ENCODE peak calls at places on chromosomes 12 and 14, in nine cellular contexts. One of them, this sample, is unnamed.

GRCh38 chr14:105605501-105606304 is 79.3 kb downstream of the TMEM121 start:
- DNase-seq in IMR-90: no peak
- DNase-seq in WERI-Rb-1: no peak
- DNase-seq in fibroblast of pulmonary artery: no peak
- DNase-seq in OCI-LY7: no peak
- DNase-seq in AG09309: no peak
- DNase-seq in retinal pigment epithelial cell: no peak
- DNase-seq in HFFc6: no peak
- DNase-seq in H9: no peak
- DNase-seq in this sample: peak

GRCh38 chr12:48938805-48939204 is 13.5 kb upstream of the FKBP11 start:
- DNase-seq in H9: no peak
- DNase-seq in OCI-LY7: peak
- DNase-seq in HFFc6: no peak
- DNase-seq in AG09309: no peak
- DNase-seq in fibroblast of pulmonary artery: no peak
- DNase-seq in IMR-90: no peak
- DNase-seq in WERI-Rb-1: no peak
- DNase-seq in retinal pigment epithelial cell: no peak
- DNase-seq in this sample: no peak

GRCh38 chr12:53064613-53065415 is 14.4 kb downstream of the SPRYD3 start:
- DNase-seq in H9: no peak
- DNase-seq in AG09309: no peak
- DNase-seq in fibroblast of pulmonary artery: no peak
- DNase-seq in HFFc6: no peak
- DNase-seq in WERI-Rb-1: no peak
- DNase-seq in OCI-LY7: no peak
- DNase-seq in retinal pigment epithelial cell: no peak
- DNase-seq in IMR-90: no peak
- DNase-seq in this sample: no peak

GRCh38 chr14:61048640-61049039 is 67.6 kb downstream of the SLC38A6 start:
- DNase-seq in H9: no peak
- DNase-seq in fibroblast of pulmonary artery: no peak
- DNase-seq in OCI-LY7: no peak
- DNase-seq in WERI-Rb-1: no peak
- DNase-seq in retinal pigment epithelial cell: no peak
- DNase-seq in IMR-90: no peak
- DNase-seq in HFFc6: no peak
- DNase-seq in AG09309: peak
- DNase-seq in this sample: no peak

GRCh38 chr12:88951860-88952483 is 371.7 kb upstream of the KITLG start:
- DNase-seq in HFFc6: no peak
- DNase-seq in AG09309: no peak
- DNase-seq in WERI-Rb-1: no peak
- DNase-seq in OCI-LY7: no peak
- DNase-seq in IMR-90: no peak
- DNase-seq in fibroblast of pulmonary artery: no peak
- DNase-seq in H9: peak
- DNase-seq in retinal pigment epithelial cell: no peak
- DNase-seq in this sample: no peak

GRCh38 chr14:106185837-106186233 is 659.5 kb downstream of the TMEM121 start:
- DNase-seq in WERI-Rb-1: peak
- DNase-seq in H9: no peak
- DNase-seq in HFFc6: no peak
- DNase-seq in IMR-90: no peak
- DNase-seq in OCI-LY7: peak
- DNase-seq in retinal pigment epithelial cell: no peak
- DNase-seq in fibroblast of pulmonary artery: no peak
- DNase-seq in AG09309: no peak
- DNase-seq in this sample: peak

GRCh38 chr14:102437997-102438922 is 71.3 kb downstream of the ANKRD9 start:
- DNase-seq in AG09309: peak
- DNase-seq in WERI-Rb-1: peak
- DNase-seq in retinal pigment epithelial cell: peak
- DNase-seq in fibroblast of pulmonary artery: peak
- DNase-seq in OCI-LY7: peak
- DNase-seq in IMR-90: peak
- DNase-seq in HFFc6: peak
- DNase-seq in H9: peak
- DNase-seq in this sample: peak

GRCh38 chr12:55850893-55851292 is 8.2 kb upstream of the MMP19 start:
- DNase-seq in fibroblast of pulmonary artery: peak
- DNase-seq in H9: no peak
- DNase-seq in retinal pigment epithelial cell: no peak
- DNase-seq in HFFc6: no peak
- DNase-seq in WERI-Rb-1: no peak
- DNase-seq in IMR-90: peak
- DNase-seq in OCI-LY7: no peak
- DNase-seq in AG09309: no peak
- DNase-seq in this sample: no peak

GRCh38 chr12:124496584-124496983 is 70.8 kb downstream of the NCOR2 start:
- DNase-seq in IMR-90: peak
- DNase-seq in H9: no peak
- DNase-seq in fibroblast of pulmonary artery: no peak
- DNase-seq in WERI-Rb-1: peak
- DNase-seq in retinal pigment epithelial cell: no peak
- DNase-seq in OCI-LY7: peak
- DNase-seq in AG09309: no peak
- DNase-seq in HFFc6: peak
- DNase-seq in this sample: no peak

GRCh38 chr14:24058260-24058950 is 6.6 kb downstream of the CARMIL3 start:
- DNase-seq in retinal pigment epithelial cell: no peak
- DNase-seq in H9: no peak
- DNase-seq in OCI-LY7: peak
- DNase-seq in WERI-Rb-1: peak
- DNase-seq in AG09309: peak
- DNase-seq in HFFc6: peak
- DNase-seq in fibroblast of pulmonary artery: peak
- DNase-seq in IMR-90: peak
- DNase-seq in this sample: peak

GRCh38 chr12:82209533-82209932 is 148.7 kb downstream of the CCDC59 start:
- DNase-seq in HFFc6: no peak
- DNase-seq in WERI-Rb-1: no peak
- DNase-seq in fibroblast of pulmonary artery: no peak
- DNase-seq in OCI-LY7: no peak
- DNase-seq in IMR-90: no peak
- DNase-seq in retinal pigment epithelial cell: no peak
- DNase-seq in H9: no peak
- DNase-seq in AG09309: no peak
- DNase-seq in this sample: no peak

GRCh38 chr12:122517877-122518276 is 8.9 kb downstream of the RSRC2 start:
- DNase-seq in WERI-Rb-1: no peak
- DNase-seq in IMR-90: peak
- DNase-seq in retinal pigment epithelial cell: peak
- DNase-seq in fibroblast of pulmonary artery: peak
- DNase-seq in AG09309: peak
- DNase-seq in OCI-LY7: no peak
- DNase-seq in H9: no peak
- DNase-seq in HFFc6: peak
- DNase-seq in this sample: no peak

GRCh38 chr14:75849496-75849895 is 132.3 kb downstream of the TGFB3 start:
- DNase-seq in OCI-LY7: no peak
- DNase-seq in WERI-Rb-1: no peak
- DNase-seq in AG09309: no peak
- DNase-seq in H9: no peak
- DNase-seq in fibroblast of pulmonary artery: no peak
- DNase-seq in HFFc6: no peak
- DNase-seq in retinal pigment epithelial cell: no peak
- DNase-seq in IMR-90: no peak
- DNase-seq in this sample: no peak

GRCh38 chr14:70018713-70019201 is 139.5 kb downstream of the SMOC1 start:
- DNase-seq in retinal pigment epithelial cell: no peak
- DNase-seq in AG09309: no peak
- DNase-seq in fibroblast of pulmonary artery: peak
- DNase-seq in H9: no peak
- DNase-seq in OCI-LY7: no peak
- DNase-seq in IMR-90: peak
- DNase-seq in HFFc6: no peak
- DNase-seq in WERI-Rb-1: no peak
- DNase-seq in this sample: no peak

GRCh38 chr12:89468648-89469326 is 55.8 kb downstream of the GALNT4 start:
- DNase-seq in HFFc6: no peak
- DNase-seq in H9: no peak
- DNase-seq in OCI-LY7: peak
- DNase-seq in fibroblast of pulmonary artery: no peak
- DNase-seq in AG09309: no peak
- DNase-seq in retinal pigment epithelial cell: no peak
- DNase-seq in WERI-Rb-1: no peak
- DNase-seq in IMR-90: no peak
- DNase-seq in this sample: no peak

GRCh38 chr12:46224401-46224800 is 44.4 kb downstream of the SLC38A1 start:
- DNase-seq in OCI-LY7: no peak
- DNase-seq in AG09309: peak
- DNase-seq in HFFc6: no peak
- DNase-seq in IMR-90: peak
- DNase-seq in retinal pigment epithelial cell: no peak
- DNase-seq in WERI-Rb-1: no peak
- DNase-seq in H9: no peak
- DNase-seq in fibroblast of pulmonary artery: peak
- DNase-seq in this sample: no peak

GRCh38 chr12:98373019-98373554 is 142.3 kb upstream of the TMPO start:
- DNase-seq in IMR-90: peak
- DNase-seq in HFFc6: peak
- DNase-seq in fibroblast of pulmonary artery: peak
- DNase-seq in AG09309: peak
- DNase-seq in OCI-LY7: peak
- DNase-seq in retinal pigment epithelial cell: no peak
- DNase-seq in WERI-Rb-1: no peak
- DNase-seq in H9: no peak
- DNase-seq in this sample: peak
- TF ChIP-seq CTCF in IMR-90: peak
- TF ChIP-seq CTCF in HFFc6: peak
- TF ChIP-seq CTCF in fibroblast of pulmonary artery: peak
- TF ChIP-seq CTCF in AG09309: peak
- TF ChIP-seq CTCF in OCI-LY7: peak
- TF ChIP-seq CTCF in retinal pigment epithelial cell: peak
- TF ChIP-seq CTCF in WERI-Rb-1: peak
- TF ChIP-seq CTCF in H9: peak
- TF ChIP-seq CTCF in this sample: peak

DNA sequence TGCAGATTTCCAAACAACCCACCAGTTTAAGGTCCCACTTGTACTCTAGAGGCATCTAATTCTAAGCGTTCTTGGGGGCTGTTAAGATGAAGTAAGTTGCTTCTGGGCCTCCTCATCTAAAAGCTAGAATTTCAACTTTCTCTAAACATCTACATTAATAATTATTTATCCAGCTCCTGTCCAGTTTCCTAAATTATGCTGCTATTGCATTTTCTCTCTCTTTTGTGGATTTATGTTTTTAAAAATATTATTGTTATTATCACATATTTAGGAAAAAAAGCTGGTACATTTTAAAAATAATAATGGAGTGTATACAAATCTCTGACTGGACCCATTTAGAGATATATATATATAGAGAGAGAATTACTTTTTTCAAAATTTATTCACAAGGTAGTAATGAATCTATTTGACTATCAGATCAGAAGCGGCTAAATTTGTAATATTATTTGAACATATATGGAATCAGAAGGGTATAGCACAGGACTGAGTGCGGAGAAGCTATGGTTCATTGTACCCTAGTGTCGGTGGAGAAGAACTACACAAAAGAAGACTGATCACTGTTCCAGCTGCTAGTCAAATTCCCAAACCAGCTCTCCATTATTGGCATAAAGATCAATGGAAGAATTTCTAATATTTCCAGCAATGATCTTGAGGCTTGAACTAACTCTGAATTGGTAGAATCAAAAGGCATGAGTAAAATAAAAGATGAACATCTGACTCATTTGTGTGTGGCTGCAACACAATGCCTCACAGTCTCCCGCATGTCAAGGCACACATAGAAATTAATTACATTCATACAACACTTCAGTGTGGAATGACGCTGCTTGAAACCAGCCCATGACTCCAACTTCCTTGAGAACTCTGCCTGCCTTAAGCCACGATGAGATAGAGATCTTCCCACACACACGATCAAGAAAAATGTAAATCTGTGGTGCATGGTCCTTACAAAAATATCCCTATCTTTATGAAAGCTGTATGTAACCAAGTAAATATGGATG is 433.4 kb upstream of the OR4E1 start:
- DNase-seq in H9: no peak
- DNase-seq in HFFc6: no peak
- DNase-seq in IMR-90: peak
- DNase-seq in AG09309: no peak
- DNase-seq in WERI-Rb-1: no peak
- DNase-seq in OCI-LY7: no peak
- DNase-seq in fibroblast of pulmonary artery: no peak
- DNase-seq in retinal pigment epithelial cell: no peak
- DNase-seq in this sample: no peak
- TF ChIP-seq CTCF in H9: peak
- TF ChIP-seq CTCF in HFFc6: no peak
- TF ChIP-seq CTCF in IMR-90: no peak
- TF ChIP-seq CTCF in AG09309: no peak
- TF ChIP-seq CTCF in WERI-Rb-1: no peak
- TF ChIP-seq CTCF in OCI-LY7: no peak
- TF ChIP-seq CTCF in fibroblast of pulmonary artery: no peak
- TF ChIP-seq CTCF in retinal pigment epithelial cell: peak
- TF ChIP-seq CTCF in this sample: peak

GRCh38 chr12:132222096-132222807 is 78.0 kb downstream of the NOC4L start:
- DNase-seq in WERI-Rb-1: no peak
- DNase-seq in AG09309: no peak
- DNase-seq in IMR-90: peak
- DNase-seq in HFFc6: peak
- DNase-seq in H9: no peak
- DNase-seq in retinal pigment epithelial cell: no peak
- DNase-seq in fibroblast of pulmonary artery: peak
- DNase-seq in OCI-LY7: peak
- DNase-seq in this sample: peak
- TF ChIP-seq CTCF in WERI-Rb-1: no peak
- TF ChIP-seq CTCF in AG09309: no peak
- TF ChIP-seq CTCF in IMR-90: no peak
- TF ChIP-seq CTCF in HFFc6: no peak
- TF ChIP-seq CTCF in H9: no peak
- TF ChIP-seq CTCF in retinal pigment epithelial cell: no peak
- TF ChIP-seq CTCF in fibroblast of pulmonary artery: no peak
- TF ChIP-seq CTCF in OCI-LY7: no peak
- TF ChIP-seq CTCF in this sample: no peak

GRCh38 chr12:76588881-76589565 is 29.5 kb upstream of the OSBPL8 start:
- DNase-seq in fibroblast of pulmonary artery: peak
- DNase-seq in IMR-90: peak
- DNase-seq in retinal pigment epithelial cell: peak
- DNase-seq in OCI-LY7: no peak
- DNase-seq in H9: no peak
- DNase-seq in AG09309: peak
- DNase-seq in WERI-Rb-1: no peak
- DNase-seq in HFFc6: peak
- DNase-seq in this sample: no peak

GRCh38 chr12:76587428-76588178 is 28.0 kb upstream of the OSBPL8 start:
- DNase-seq in HFFc6: no peak
- DNase-seq in WERI-Rb-1: no peak
- DNase-seq in AG09309: peak
- DNase-seq in H9: no peak
- DNase-seq in retinal pigment epithelial cell: no peak
- DNase-seq in fibroblast of pulmonary artery: peak
- DNase-seq in IMR-90: peak
- DNase-seq in OCI-LY7: no peak
- DNase-seq in this sample: no peak

GRCh38 chr12:76586764-76587395 is 27.3 kb upstream of the OSBPL8 start:
- DNase-seq in retinal pigment epithelial cell: no peak
- DNase-seq in WERI-Rb-1: peak
- DNase-seq in AG09309: no peak
- DNase-seq in HFFc6: peak
- DNase-seq in OCI-LY7: peak
- DNase-seq in IMR-90: peak
- DNase-seq in H9: no peak
- DNase-seq in fibroblast of pulmonary artery: peak
- DNase-seq in this sample: peak

GRCh38 chr12:76583301-76583700 is 23.7 kb upstream of the OSBPL8 start:
- DNase-seq in H9: no peak
- DNase-seq in WERI-Rb-1: no peak
- DNase-seq in HFFc6: no peak
- DNase-seq in IMR-90: no peak
- DNase-seq in fibroblast of pulmonary artery: no peak
- DNase-seq in retinal pigment epithelial cell: no peak
- DNase-seq in AG09309: no peak
- DNase-seq in OCI-LY7: peak
- DNase-seq in this sample: no peak
- TF ChIP-seq CTCF in H9: no peak
- TF ChIP-seq CTCF in WERI-Rb-1: no peak
- TF ChIP-seq CTCF in HFFc6: no peak
- TF ChIP-seq CTCF in IMR-90: no peak
- TF ChIP-seq CTCF in fibroblast of pulmonary artery: no peak
- TF ChIP-seq CTCF in retinal pigment epithelial cell: no peak
- TF ChIP-seq CTCF in AG09309: no peak
- TF ChIP-seq CTCF in OCI-LY7: no peak
- TF ChIP-seq CTCF in this sample: no peak

This sample was measured in BE2C.